ENCODE peak calls at places on chromosomes 13 and 19, in seven cellular contexts. A is adrenal gland, P is MM.1S, Q is pancreas, V is fibroblast of lung, G is psoas muscle, T is dorsolateral prefrontal cortex. Y is an unnamed sample.
A peak's percentile ranks its signal among the peaks of the same experiment; 100 is the strongest.

GRCh38 chr19:1618157-1619093 is 13.2 kb upstream of the UQCR11 start:
- DNase-seq in A (no peak), P (no peak), Q (peak; percentile 62), V (no peak), G (no peak), T (no peak), Y (peak; percentile 71)

GRCh38 chr19:19109601-19110000 is 28.7 kb downstream of the TMEM161A start:
- DNase-seq in A (no peak), P (no peak), Q (no peak), V (peak; percentile 12), G (no peak), T (no peak), Y (no peak)

GRCh38 chr19:47598407-47599349 is 10.3 kb upstream of the BICRA start:
- DNase-seq in A (peak; percentile 80), P (no peak), Q (no peak), V (peak; percentile 96), G (peak; percentile 56), T (no peak), Y (peak; percentile 27)

GRCh38 chr13:89375839-89376238 is 1704.7 kb downstream of the SLITRK5 start:
- DNase-seq in A (no peak), P (no peak), Q (no peak), V (peak; percentile 92), G (no peak), T (no peak), Y (no peak)

GRCh38 chr19:31068268-31068667 is 281.0 kb downstream of the TSHZ3 start:
- DNase-seq in A (no peak), P (no peak), Q (no peak), V (no peak), G (no peak), T (no peak), Y (no peak)

GRCh38 chr13:82136880-82137279 is 1745.4 kb downstream of the SLITRK1 start:
- DNase-seq in A (no peak), P (no peak), Q (no peak), V (no peak), G (no peak), T (no peak), Y (no peak)

GRCh38 chr13:43009506-43009905 is 13.9 kb upstream of the DNAJC15 start:
- DNase-seq in A (no peak), P (no peak), Q (no peak), V (peak; percentile 61), G (no peak), T (no peak), Y (no peak)

GRCh38 chr19:36111200-36111539 is 227 bp downstream of the OVOL3 start:
- DNase-seq in A (no peak), P (no peak), Q (no peak), V (no peak), G (no peak), T (no peak), Y (peak; percentile 26)

GRCh38 chr13:102089177-102089576 is 312.7 kb downstream of the FGF14 start:
- DNase-seq in A (no peak), P (no peak), Q (no peak), V (peak; percentile 31), G (no peak), T (no peak), Y (no peak)

GRCh38 chr13:109383683-109384082 is 402.7 kb downstream of the IRS2 start:
- DNase-seq in A (no peak), P (no peak), Q (no peak), V (peak; percentile 55), G (no peak), T (no peak), Y (no peak)

GRCh38 chr19:3115916-3116602 is 19.8 kb upstream of the GNA15 start:
- DNase-seq in A (peak; percentile 61), P (no peak), Q (no peak), V (no peak), G (no peak), T (no peak), Y (no peak)

GRCh38 chr19:589693-590395 is at the start of gene HCN2:
- DNase-seq in A (no peak), P (no peak), Q (no peak), V (no peak), G (no peak), T (no peak), Y (no peak)
- TF ChIP-seq CTCF in A (no peak), P (no peak), Q (no peak), V (no peak), G (no peak), T (no peak), Y (no peak)

GRCh38 chr13:94765814-94766213 is 53.5 kb upstream of the SOX21 start:
- DNase-seq in A (no peak), P (no peak), Q (no peak), V (no peak), G (no peak), T (no peak), Y (no peak)

GRCh38 chr13:94761407-94761806 is 49.1 kb upstream of the SOX21 start:
- DNase-seq in A (no peak), P (no peak), Q (no peak), V (no peak), G (no peak), T (no peak), Y (no peak)

GRCh38 chr13:94759120-94759728 is 46.9 kb upstream of the SOX21 start:
- DNase-seq in A (no peak), P (no peak), Q (no peak), V (no peak), G (no peak), T (no peak), Y (no peak)

GRCh38 chr13:94764576-94765321 is 52.4 kb upstream of the SOX21 start:
- DNase-seq in A (no peak), P (no peak), Q (no peak), V (no peak), G (no peak), T (no peak), Y (no peak)
- H3K4me3 ChIP-seq in A (no peak overlapping the region), P (no peak overlapping the region), Q (no peak overlapping the region), V (no peak overlapping the region), G (no peak overlapping the region), T (no peak overlapping the region), Y (no peak overlapping the region)

DNA sequence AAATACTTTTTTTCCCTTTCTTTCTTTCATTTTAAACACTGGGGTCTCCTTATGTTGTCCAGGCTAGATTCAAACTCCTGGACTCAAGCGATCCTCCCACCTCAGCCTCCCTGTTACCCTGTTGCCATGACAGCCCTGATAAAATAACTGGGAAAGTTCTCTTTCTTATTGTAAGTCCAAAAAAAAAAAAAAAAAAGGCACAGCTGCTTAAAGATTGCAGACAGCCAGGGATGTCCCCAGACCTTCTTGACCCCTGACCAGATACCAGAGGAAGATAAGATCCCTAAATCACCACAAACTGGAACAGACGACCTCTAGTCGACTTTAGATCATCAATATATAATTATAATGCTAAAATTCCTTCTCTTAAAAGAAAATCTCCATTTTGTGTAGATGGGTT is 1.1 kb upstream of the MVB12A start:
- DNase-seq in A (no peak), P (no peak), Q (no peak), V (no peak), G (no peak), T (no peak), Y (no peak)
- H3K27ac ChIP-seq in A (peak overlapping the region; percentile 83), P (no peak overlapping the region), Q (no peak overlapping the region), V (no peak overlapping the region), G (peak overlapping the region; percentile 89), T (no peak overlapping the region), Y (peak overlapping the region; percentile 51)

DNA sequence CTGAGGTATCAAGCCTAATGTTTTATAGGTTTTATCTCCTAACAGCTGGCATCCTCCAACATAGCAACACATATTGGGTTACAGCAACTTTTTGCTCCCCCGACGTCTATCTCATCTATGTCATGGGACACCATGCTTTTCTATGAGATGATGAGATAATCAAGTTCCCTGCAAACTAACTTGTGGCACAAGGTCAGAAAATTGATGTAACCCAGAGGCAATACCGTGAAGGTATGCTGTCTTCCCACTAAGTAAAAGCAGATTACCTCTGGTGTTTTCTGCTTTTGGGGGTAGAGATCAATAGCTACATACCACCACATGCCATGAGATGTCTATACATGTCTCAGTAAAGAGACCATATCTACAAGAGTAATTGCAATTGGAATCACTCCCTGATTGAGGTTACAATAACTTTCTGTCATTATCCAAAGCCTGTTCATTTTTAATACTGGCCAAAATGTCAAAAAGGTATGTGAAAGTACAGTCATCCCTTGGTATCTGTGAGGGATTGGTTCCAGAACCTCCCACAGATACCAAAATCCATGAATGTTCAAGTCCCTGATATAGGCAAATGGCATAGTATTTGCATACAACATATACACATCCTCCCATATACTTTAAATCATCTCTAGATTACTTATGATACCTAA is 131.3 kb downstream of the CYSLTR2 start:
- DNase-seq in A (no peak), P (no peak), Q (no peak), V (peak; percentile 56), G (no peak), T (no peak), Y (no peak)
- TF ChIP-seq CTCF in A (no peak), P (no peak), Q (no peak), V (no peak), G (no peak), T (no peak), Y (no peak)